ENCODE peak calls at places on chromosomes 13 and 19, in four cellular contexts. T is uterus, P is activated B cell treated with CpG ODN at 0.5 μM for 24 hours, Q is tibial nerve. A is an unnamed sample.

GRCh38 chr19:10521461-10522216 is 4.4 kb upstream of the S1PR5 start:
- DNase-seq in P (no peak), T (no peak), Q (no peak), A (no peak)

GRCh38 chr13:102726430-102726829 is 31.6 kb upstream of the METTL21C start:
- DNase-seq in P (no peak), Q (no peak), T (no peak), A (no peak)

GRCh38 chr19:2532252-2533071 is 56.5 kb downstream of the GADD45B start:
- DNase-seq in Q (no peak), P (no peak), T (no peak), A (no peak)

GRCh38 chr13:43057653-43058317 is 34.4 kb downstream of the DNAJC15 start:
- DNase-seq in T (no peak), P (no peak), Q (no peak), A (no peak)

GRCh38 chr13:54611400-54611799 is 1582.8 kb downstream of the OLFM4 start:
- DNase-seq in P (no peak), Q (no peak), T (no peak), A (no peak)

GRCh38 chr19:5588441-5588840 is 20.7 kb upstream of the TINCR start:
- DNase-seq in T (no peak), Q (no peak), P (no peak), A (no peak)

GRCh38 chr19:46975011-46975917 is 44.4 kb upstream of the NPAS1 start:
- DNase-seq in P (no peak), Q (no peak), T (no peak), A (no peak)

GRCh38 chr19:49409441-49410029 is 13.7 kb downstream of the PTH2 start:
- DNase-seq in Q (no peak), P (no peak), T (no peak), A (no peak)

GRCh38 chr19:29806098-29806866 is 5.5 kb upstream of the CCNE1 start:
- DNase-seq in P (no peak), Q (no peak), T (no peak), A (no peak)

GRCh38 chr19:14758816-14759215 is 19.5 kb downstream of the ADGRE2 start:
- DNase-seq in T (no peak), P (no peak), Q (no peak), A (no peak)

GRCh38 chr19:974564-975257 is 9.4 kb upstream of the WDR18 start:
- DNase-seq in T (no peak), Q (no peak), P (no peak), A (no peak)

GRCh38 chr19:38805180-38805579 is 7.6 kb downstream of the LGALS4 start:
- DNase-seq in T (no peak), P (no peak), Q (no peak), A (peak; percentile 24)

GRCh38 chr13:39016789-39017188 is 21.1 kb downstream of the PROSER1 start:
- DNase-seq in Q (no peak), T (no peak), P (no peak), A (peak; percentile 45)

GRCh38 chr19:2282062-2282861 is at the start of gene PEAK3:
- DNase-seq in T (peak; percentile 49), P (peak; percentile 46), Q (peak; percentile 41), A (peak; percentile 70)

GRCh38 chr13:62357887-62358645 is 942.4 kb upstream of the PCDH20 start:
- DNase-seq in Q (no peak), T (no peak), P (no peak), A (peak; percentile 18)

GRCh38 chr19:19822148-19822429 is 539 bp upstream of the ZNF506 start:
- DNase-seq in P (no peak), Q (no peak), T (no peak), A (no peak)

GRCh38 chr13:42129033-42129432 is 80.6 kb downstream of the DGKH start:
- DNase-seq in Q (no peak), T (no peak), P (no peak), A (no peak)

GRCh38 chr19:1007399-1007745 is 7.2 kb downstream of the GRIN3B start:
- DNase-seq in Q (no peak), T (no peak), P (no peak), A (no peak)

GRCh38 chr19:15161028-15161984 is 39.5 kb downstream of the NOTCH3 start:
- DNase-seq in T (no peak), Q (no peak), P (no peak), A (peak; percentile 76)

GRCh38 chr19:12721656-12722565 is 1.8 kb downstream of the TNPO2 start:
- DNase-seq in P (peak; percentile 40), T (peak; percentile 75), Q (no peak), A (peak; percentile 90)

GRCh38 chr19:48798937-48799336 is 11.9 kb downstream of the BCAT2 start:
- DNase-seq in Q (no peak), T (no peak), P (no peak), A (no peak)

GRCh38 chr19:53903055-53903680 is 5.9 kb upstream of the CACNG7 start:
- DNase-seq in P (no peak), Q (no peak), T (no peak), A (peak; percentile 64)

GRCh38 chr19:41265376-41266153 is 1.4 kb downstream of the HNRNPUL1 start:
- DNase-seq in T (no peak), P (no peak), Q (no peak), A (peak; percentile 28)

GRCh38 chr13:50711449-50711848 is 132.0 kb downstream of the DLEU7 start:
- DNase-seq in P (no peak), T (no peak), Q (no peak), A (no peak)

GRCh38 chr19:48152552-48152951 is 17.6 kb downstream of the LIG1 start:
- DNase-seq in Q (peak; percentile 54), P (peak; percentile 52), T (peak; percentile 68), A (peak; percentile 70)

GRCh38 chr19:58361900-58362271 is 665 bp downstream of the ZNF497 start:
- DNase-seq in P (no peak), T (peak; percentile 53), Q (no peak), A (peak; percentile 70)

GRCh38 chr19:46069841-46070341 is 29.1 kb upstream of the IGFL4 start:
- DNase-seq in T (no peak), Q (no peak), P (no peak), A (no peak)

GRCh38 chr13:102484329-102484728 is 82.5 kb upstream of the FGF14 start:
- DNase-seq in Q (no peak), P (no peak), T (no peak), A (no peak)

GRCh38 chr13:112250788-112251445 is 125.2 kb upstream of the SPACA7 start:
- DNase-seq in P (no peak), T (no peak), Q (no peak), A (no peak)

GRCh38 chr13:75596657-75597182 is 39.4 kb upstream of the LMO7 start:
- DNase-seq in P (no peak), T (no peak), Q (no peak), A (no peak)

GRCh38 chr19:45423589-45424190 is at the start of gene ERCC1:
- DNase-seq in T (peak; percentile 93), P (peak; percentile 79), Q (peak; percentile 92), A (peak; percentile 97)

GRCh38 chr19:33407140-33407551 is 33.6 kb downstream of the CEBPG start:
- DNase-seq in T (no peak), Q (no peak), P (no peak), A (no peak)
- TF ChIP-seq CTCF in T (no peak), Q (no peak), P (no peak), A (no peak)

DNA sequence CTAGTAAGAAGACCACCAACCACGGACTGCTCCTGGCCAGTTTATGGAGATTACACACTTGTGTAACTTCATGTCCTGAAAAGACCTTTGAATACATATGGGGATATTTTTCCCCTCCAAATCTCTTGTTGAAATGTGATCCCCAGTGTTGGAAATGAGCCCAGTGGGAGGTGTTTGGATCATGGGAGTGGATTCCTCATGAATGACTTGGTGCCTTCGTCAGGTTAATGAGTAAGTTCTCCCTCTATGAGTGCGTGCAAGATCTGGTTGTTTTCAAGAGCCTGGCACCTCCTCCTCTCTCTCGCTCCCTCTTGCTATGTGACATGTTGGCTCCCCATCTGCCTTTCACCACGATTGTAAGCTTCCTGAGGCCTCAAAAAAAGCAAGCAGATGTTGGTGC is 769.0 kb upstream of the SLITRK1 start:
- DNase-seq in Q (no peak), P (no peak), T (no peak), A (no peak)
- TF ChIP-seq CTCF in Q (no peak), P (no peak), T (no peak), A (no peak)

GRCh38 chr13:95697052-95697680 is 20.2 kb downstream of the DNAJC3 start:
- DNase-seq in P (no peak), T (no peak), Q (no peak), A (no peak)

GRCh38 chr13:95698047-95698749 is 21.3 kb downstream of the DNAJC3 start:
- DNase-seq in P (no peak), T (no peak), Q (no peak), A (no peak)
- TF ChIP-seq CTCF in P (no peak), T (no peak), Q (no peak), A (no peak)

DNA sequence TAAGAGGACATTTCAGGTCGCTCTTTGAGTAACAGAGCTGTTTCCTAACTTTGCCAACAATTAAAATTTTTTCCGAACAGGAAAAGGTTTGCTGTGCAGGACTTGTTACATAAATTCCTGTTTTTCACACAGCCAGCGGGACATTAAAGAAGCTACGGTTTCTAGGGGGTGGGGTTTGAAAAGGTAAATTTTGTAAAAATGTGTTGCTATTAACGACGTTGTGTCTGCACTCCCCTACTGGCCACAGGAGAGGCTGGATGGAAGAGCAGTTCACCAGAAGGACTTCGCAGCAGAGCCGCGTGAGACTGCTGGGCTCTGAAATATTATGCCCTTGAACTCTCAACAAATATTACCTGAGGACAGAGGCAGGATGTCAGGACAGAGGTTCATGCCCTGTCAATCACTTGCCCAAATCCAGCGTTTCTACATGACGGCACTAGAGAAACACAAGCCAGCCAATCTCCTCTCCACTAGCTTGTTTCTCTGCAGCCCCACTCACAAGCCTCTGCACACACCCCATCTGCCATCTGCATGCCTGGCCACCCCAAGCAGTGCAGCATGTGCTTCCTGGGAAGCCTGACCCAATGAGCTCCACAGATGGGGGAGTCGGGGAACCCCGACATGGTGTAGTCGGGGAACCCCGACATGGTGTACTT is 102.0 kb downstream of the FOXO1 start:
- DNase-seq in P (no peak), Q (no peak), T (no peak), A (peak; percentile 18)
- TF ChIP-seq CTCF in P (no peak), Q (no peak), T (no peak), A (no peak)

GRCh38 chr13:44410328-44410859 is 36.8 kb downstream of the SERP2 start:
- DNase-seq in P (no peak), Q (no peak), T (no peak), A (no peak)
- TF ChIP-seq CTCF in P (no peak), Q (no peak), T (no peak), A (no peak)

GRCh38 chr13:79282508-79282907 is 123.5 kb downstream of the RBM26 start:
- DNase-seq in P (no peak), Q (no peak), T (no peak), A (no peak)
- TF ChIP-seq CTCF in P (no peak), Q (no peak), T (no peak), A (no peak)

DNA sequence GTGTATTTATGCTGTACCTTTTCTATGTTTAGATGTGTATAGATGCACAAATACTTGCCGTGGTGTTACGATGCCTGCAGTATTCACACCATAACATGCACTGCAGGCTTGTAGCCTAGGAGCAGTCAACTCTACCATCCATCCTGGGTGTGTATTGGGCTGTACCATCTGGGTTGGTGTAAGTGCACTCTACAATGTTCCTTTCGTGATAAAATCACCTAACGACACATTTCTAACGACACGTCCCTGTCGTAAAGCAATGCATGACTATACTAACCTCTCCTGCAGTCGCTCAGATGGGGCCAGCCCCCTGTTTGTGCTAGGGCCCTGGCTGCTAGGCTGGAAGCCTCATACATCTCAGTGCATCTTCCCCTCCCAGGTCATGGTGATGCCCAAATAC is 18.4 kb downstream of the CD177 start:
- DNase-seq in Q (no peak), P (no peak), T (no peak), A (no peak)
- TF ChIP-seq CTCF in Q (no peak), P (no peak), T (no peak), A (no peak)